ENCODE peak calls at places on chromosomes 16 and 17, in ten cellular contexts. G is colonic mucosa, C is fibroblast of pulmonary artery, E is GM06990, J is adrenal gland, F is OCI-LY7, S is HFF-Myc, O is AG04450, W is left ventricle myocardium inferior, A is fibroblast of the aortic adventitia. V is an unnamed sample.

GRCh38 chr16:30963925-30964511 is 6.5 kb downstream of the SETD1A start:
- DNase-seq in G (no peak), C (no peak), E (no peak), J (no peak), F (no peak), S (no peak), O (no peak), W (no peak), A (no peak), V (no peak)

GRCh38 chr17:7177954-7178477 is 1.2 kb downstream of the ASGR1 start:
- DNase-seq in G (no peak), C (peak), E (no peak), J (no peak), F (no peak), S (no peak), O (no peak), W (no peak), A (no peak), V (no peak)

GRCh38 chr17:79049821-79050220 is 24.8 kb upstream of the ENGASE start:
- DNase-seq in G (no peak), C (no peak), E (no peak), J (no peak), F (no peak), S (no peak), O (no peak), W (no peak), A (no peak), V (no peak)

GRCh38 chr16:50857881-50858280 is 116.0 kb downstream of the CYLD start:
- DNase-seq in G (no peak), C (no peak), E (no peak), J (no peak), F (no peak), S (no peak), O (no peak), W (no peak), A (no peak), V (no peak)

GRCh38 chr17:956905-957304 is 22.7 kb downstream of the NXN start:
- DNase-seq in G (no peak), C (no peak), E (no peak), J (no peak), F (no peak), S (no peak), O (no peak), W (no peak), A (no peak), V (no peak)

GRCh38 chr17:75488693-75489510 is 26.4 kb downstream of the CASKIN2 start:
- DNase-seq in G (no peak), C (no peak), E (no peak), J (no peak), F (no peak), S (no peak), O (no peak), W (no peak), A (no peak), V (no peak)

GRCh38 chr17:59892251-59892848 is 393 bp downstream of the TUBD1 start:
- DNase-seq in G (peak), C (no peak), E (no peak), J (no peak), F (no peak), S (no peak), O (no peak), W (no peak), A (no peak), V (no peak)

GRCh38 chr16:15955425-15955824 is 6.0 kb downstream of the ABCC1 start:
- DNase-seq in G (no peak), C (no peak), E (no peak), J (no peak), F (no peak), S (no peak), O (no peak), W (no peak), A (no peak), V (no peak)

GRCh38 chr16:59047114-59047513 is 313.0 kb upstream of the GOT2 start:
- DNase-seq in G (no peak), C (no peak), E (no peak), J (no peak), F (no peak), S (no peak), O (no peak), W (no peak), A (no peak), V (no peak)

GRCh38 chr17:56739376-56739775 is 94.3 kb downstream of the C17orf67 start:
- DNase-seq in G (no peak), C (no peak), E (no peak), J (no peak), F (no peak), S (no peak), O (no peak), W (no peak), A (no peak), V (no peak)

GRCh38 chr16:21276090-21276489 is 2.0 kb downstream of the CRYM start:
- DNase-seq in G (no peak), C (no peak), E (no peak), J (no peak), F (peak), S (no peak), O (no peak), W (no peak), A (no peak), V (peak)

GRCh38 chr17:65292430-65292829 is 155.3 kb downstream of the RGS9 start:
- DNase-seq in G (no peak), C (peak), E (no peak), J (no peak), F (no peak), S (no peak), O (no peak), W (no peak), A (no peak), V (no peak)

GRCh38 chr16:9757687-9758086 is 424.5 kb downstream of the GRIN2A start:
- DNase-seq in G (no peak), C (no peak), E (no peak), J (no peak), F (no peak), S (no peak), O (no peak), W (no peak), A (no peak), V (no peak)

GRCh38 chr16:9756434-9756833 is 425.8 kb downstream of the GRIN2A start:
- DNase-seq in G (no peak), C (no peak), E (no peak), J (no peak), F (no peak), S (no peak), O (no peak), W (no peak), A (no peak), V (no peak)

GRCh38 chr16:9763505-9763904 is 418.7 kb downstream of the GRIN2A start:
- DNase-seq in G (no peak), C (no peak), E (no peak), J (no peak), F (no peak), S (no peak), O (no peak), W (no peak), A (no peak), V (no peak)

GRCh38 chr16:9761870-9762269 is 420.4 kb downstream of the GRIN2A start:
- DNase-seq in G (no peak), C (no peak), E (no peak), J (no peak), F (no peak), S (no peak), O (no peak), W (no peak), A (no peak), V (no peak)
- TF ChIP-seq CTCF in G (no peak), C (no peak), E (no peak), J (no peak), F (no peak), S (no peak), O (no peak), W (no peak), A (no peak), V (no peak)

GRCh38 chr16:85172465-85173071 is 60.3 kb upstream of the CIBAR2 start:
- DNase-seq in G (peak), C (peak), E (no peak), J (no peak), F (no peak), S (no peak), O (no peak), W (no peak), A (no peak), V (peak)
- H3K4me3 ChIP-seq in G (peak), C (peak), E (peak), J (no peak), F (no peak), S (peak), O (peak), W (peak), A (peak), V (no peak)

DNA sequence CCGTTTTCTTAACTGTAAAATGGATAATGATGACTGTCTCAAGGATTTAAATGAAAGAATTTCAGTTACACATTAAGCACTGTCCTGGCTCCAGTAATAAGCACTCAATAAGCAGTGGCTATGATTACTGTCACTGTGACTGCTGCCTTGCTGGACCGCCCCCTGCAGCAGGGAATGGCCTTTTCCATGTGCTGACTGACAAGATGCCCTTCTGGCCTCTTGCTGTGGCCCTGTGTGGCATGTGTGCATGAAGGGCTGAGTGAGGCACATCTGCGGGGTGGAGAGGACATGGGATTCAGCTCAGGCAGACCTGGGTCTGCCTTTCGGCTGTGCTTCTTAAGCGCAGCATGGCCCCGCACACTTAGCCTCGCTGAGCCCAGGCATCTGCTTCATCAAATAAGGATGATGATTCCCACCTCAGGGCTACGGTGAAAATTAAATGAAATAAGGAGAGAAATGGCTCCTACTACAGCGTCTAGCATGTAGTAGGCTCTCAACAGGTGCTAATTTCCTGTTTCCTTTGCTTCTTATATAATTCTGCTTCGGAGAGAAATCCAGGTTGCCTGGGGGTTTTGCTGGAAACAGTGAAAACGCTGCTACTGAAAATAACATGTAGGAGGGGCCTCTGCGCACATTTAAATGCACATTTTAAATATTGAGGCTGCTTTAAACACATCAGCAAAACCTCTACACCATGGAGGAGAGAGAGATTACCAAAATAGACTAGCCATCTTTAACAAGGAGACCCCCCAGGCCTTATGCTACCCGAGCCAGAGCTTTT is 183.9 kb downstream of the PARN start:
- DNase-seq in G (no peak), C (no peak), E (no peak), J (no peak), F (no peak), S (no peak), O (no peak), W (no peak), A (no peak), V (no peak)
- TF ChIP-seq CTCF in G (no peak), C (no peak), E (no peak), J (no peak), F (no peak), S (no peak), O (no peak), W (no peak), A (no peak), V (no peak)

GRCh38 chr17:16486373-16487250 is 5.4 kb downstream of the LRRC75A start:
- DNase-seq in G (peak), C (peak), E (no peak), J (peak), F (no peak), S (peak), O (no peak), W (peak), A (peak), V (no peak)
- H3K4me3 ChIP-seq in G (no peak), C (peak), E (no peak), J (no peak), F (no peak), S (no peak), O (no peak), W (peak), A (peak), V (no peak)

GRCh38 chr17:17971431-17972125 is 622 bp downstream of the TOM1L2 start:
- DNase-seq in G (peak), C (no peak), E (no peak), J (peak), F (no peak), S (no peak), O (no peak), W (peak), A (peak), V (peak)

GRCh38 chr17:17970699-17971430 is 1.3 kb downstream of the TOM1L2 start:
- DNase-seq in G (no peak), C (peak), E (no peak), J (no peak), F (no peak), S (no peak), O (no peak), W (no peak), A (no peak), V (no peak)

GRCh38 chr17:17972952-17973254 is 241 bp downstream of the DRC3 start:
- DNase-seq in G (no peak), C (no peak), E (no peak), J (no peak), F (no peak), S (no peak), O (no peak), W (no peak), A (no peak), V (no peak)

GRCh38 chr17:17975441-17975840 is 2.8 kb downstream of the DRC3 start:
- DNase-seq in G (no peak), C (no peak), E (no peak), J (no peak), F (no peak), S (no peak), O (no peak), W (no peak), A (no peak), V (no peak)

DNA sequence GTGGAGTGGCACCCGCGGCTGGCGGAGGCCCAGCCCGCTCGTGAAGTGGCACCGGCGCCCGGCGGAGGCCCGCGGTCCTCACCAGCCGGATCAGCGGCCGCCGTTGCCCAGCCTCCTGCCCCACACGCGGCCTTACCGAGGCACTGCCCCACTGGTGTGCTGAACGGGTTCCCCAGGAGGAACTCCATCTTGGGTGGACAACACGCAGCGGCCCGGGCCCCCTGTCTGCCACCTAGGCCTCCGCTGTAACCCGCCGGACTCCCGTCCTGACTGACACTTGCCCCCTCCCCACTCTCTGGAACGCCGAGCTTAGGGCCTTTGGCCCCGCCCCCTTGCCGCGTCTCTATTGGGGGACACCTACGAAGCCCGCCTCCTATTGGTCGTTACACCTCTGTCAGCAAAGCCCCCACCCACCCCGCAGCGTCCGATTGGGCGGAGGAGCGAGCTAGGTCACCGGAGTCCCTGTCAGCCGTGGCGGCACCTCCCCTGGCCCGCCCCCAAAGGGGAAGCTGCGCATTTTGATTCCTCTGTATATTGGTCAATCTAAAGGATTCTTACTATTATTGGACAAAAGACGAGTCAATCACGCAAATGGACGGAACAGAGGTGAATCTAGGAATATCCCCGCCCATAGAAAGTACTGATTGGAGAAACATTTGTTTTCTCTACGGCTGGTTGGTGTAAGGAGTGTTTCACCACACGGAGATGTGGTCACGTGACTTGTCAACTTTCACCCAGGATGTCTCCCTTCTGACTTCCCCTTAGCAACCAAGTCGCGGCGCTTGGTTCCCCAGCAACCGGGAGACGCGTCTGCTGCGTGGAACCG is at the start of the genes DRC3 and TOM1L2:
- DNase-seq in G (peak), C (peak), E (peak), J (peak), F (peak), S (peak), O (peak), W (peak), A (peak), V (peak)
- TF ChIP-seq CTCF in G (no peak), C (no peak), E (no peak), J (peak), F (no peak), S (no peak), O (peak), W (peak), A (peak), V (no peak)

GRCh38 chr17:61205406-61205805 is 194.2 kb upstream of the TBX2 start:
- DNase-seq in G (no peak), C (no peak), E (no peak), J (peak), F (no peak), S (no peak), O (no peak), W (no peak), A (no peak), V (no peak)

GRCh38 chr17:61205931-61206330 is 193.7 kb upstream of the TBX2 start:
- DNase-seq in G (no peak), C (no peak), E (no peak), J (no peak), F (no peak), S (no peak), O (no peak), W (no peak), A (no peak), V (no peak)

GRCh38 chr17:61202564-61202963 is 197.1 kb upstream of the TBX2 start:
- DNase-seq in G (no peak), C (no peak), E (no peak), J (no peak), F (no peak), S (no peak), O (peak), W (no peak), A (no peak), V (no peak)

GRCh38 chr17:61203765-61204164 is 195.9 kb upstream of the TBX2 start:
- DNase-seq in G (no peak), C (no peak), E (no peak), J (peak), F (no peak), S (no peak), O (no peak), W (no peak), A (no peak), V (no peak)

DNA sequence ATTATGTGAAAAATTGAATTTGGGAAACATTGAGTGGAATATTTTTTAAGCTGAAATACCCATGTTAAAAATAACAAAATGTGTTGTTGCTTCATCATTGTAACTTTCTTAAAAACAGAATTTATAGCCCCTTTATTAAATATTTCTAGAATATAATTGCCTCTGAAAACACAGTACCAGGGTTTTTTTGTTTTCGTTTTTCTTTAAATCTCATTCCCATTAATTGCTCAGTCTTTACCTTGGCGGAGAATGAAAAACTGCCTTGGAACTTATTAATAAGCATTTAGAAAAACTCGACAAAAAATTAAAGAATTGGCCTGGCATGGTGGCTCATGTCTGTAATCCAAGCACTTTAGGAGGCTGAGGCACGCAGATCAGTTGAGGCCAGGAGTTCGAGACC is 195.2 kb upstream of the TBX2 start:
- DNase-seq in G (no peak), C (no peak), E (no peak), J (no peak), F (no peak), S (no peak), O (no peak), W (no peak), A (no peak), V (no peak)
- H3K4me3 ChIP-seq in G (no peak), C (no peak), E (no peak), J (no peak), F (no peak), S (no peak), O (no peak), W (no peak), A (no peak), V (no peak)

DNA sequence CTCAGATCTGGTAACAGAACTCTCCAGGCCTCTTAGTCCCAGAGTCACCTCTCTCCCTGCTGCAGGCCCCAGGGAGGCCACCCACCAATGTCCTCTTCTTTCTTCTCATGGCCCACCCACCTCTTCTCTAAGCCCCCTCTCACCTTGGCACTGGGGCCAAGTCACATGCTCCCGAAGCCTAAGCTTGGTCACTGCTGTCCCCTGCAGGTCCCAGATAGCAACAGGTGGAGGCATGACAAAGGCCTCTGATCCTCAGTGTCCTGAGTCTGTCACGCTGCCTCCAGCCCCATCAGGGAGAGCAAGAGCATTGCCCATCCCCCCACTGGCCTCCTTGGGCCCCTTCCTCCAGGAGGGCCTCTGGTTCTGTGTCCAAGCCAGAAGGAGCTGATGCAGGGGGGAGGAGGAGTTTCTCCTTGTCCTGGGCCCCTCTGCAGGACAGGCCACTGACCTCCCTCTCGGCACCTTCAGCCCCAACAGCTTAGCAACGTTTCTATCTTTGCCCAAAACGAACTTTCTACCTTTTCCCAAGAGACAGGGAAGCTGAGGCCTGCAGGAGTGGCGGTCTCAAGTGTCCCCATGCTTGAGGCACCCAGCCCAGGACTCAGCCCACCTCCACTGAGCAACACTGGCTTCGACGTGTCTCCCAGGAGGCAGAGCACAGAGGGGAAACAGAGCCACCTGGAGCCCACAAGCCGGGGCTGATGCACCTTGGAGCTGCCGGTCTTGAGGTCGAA is 8.6 kb downstream of the P2RX1 start:
- DNase-seq in G (no peak), C (no peak), E (no peak), J (no peak), F (no peak), S (no peak), O (no peak), W (no peak), A (no peak), V (no peak)
- TF ChIP-seq CTCF in G (peak), C (peak), E (peak), J (peak), F (peak), S (peak), O (peak), W (peak), A (peak), V (peak)

DNA sequence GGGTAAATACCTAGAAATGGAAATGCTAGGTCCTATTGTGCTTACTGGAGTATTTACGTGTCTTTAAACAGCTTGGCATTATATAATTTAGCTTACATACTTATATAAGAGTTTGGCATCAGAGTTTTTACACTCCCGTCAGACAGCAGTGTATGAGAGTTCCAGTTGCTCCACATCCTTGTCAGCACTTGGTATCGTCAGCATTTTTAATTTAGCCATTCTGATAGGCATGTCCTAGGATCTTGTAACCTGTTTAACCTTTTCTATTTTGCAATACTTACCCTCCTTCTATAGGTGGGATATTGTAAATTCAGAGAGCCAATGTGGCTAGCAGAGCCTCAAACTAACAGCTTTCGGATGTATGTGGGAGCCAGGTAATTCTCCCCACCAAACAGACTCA is 228.3 kb upstream of the EEF2KMT start:
- DNase-seq in G (no peak), C (no peak), E (no peak), J (no peak), F (no peak), S (no peak), O (no peak), W (no peak), A (no peak), V (no peak)
- H3K4me3 ChIP-seq in G (no peak), C (no peak), E (no peak), J (no peak), F (no peak), S (no peak), O (no peak), W (no peak), A (no peak), V (no peak)